ENCODE peak calls at places on chromosomes 13 and 19, in six cellular contexts. P, R, D, B, G and X are unnamed samples.

GRCh38 chr13:112943309-112944125 is 25.5 kb upstream of the MCF2L start:
- DNase-seq in R (peak; percentile 56), P (peak; percentile 35), G (peak; percentile 43), D (peak; percentile 89), B (no peak), X (no peak)

GRCh38 chr19:35944553-35944952 is 8.4 kb downstream of the LRFN3 start:
- DNase-seq in G (no peak), B (no peak), P (no peak), R (no peak), D (peak; percentile 77), X (no peak)

GRCh38 chr13:97723655-97724054 is 229.8 kb upstream of the IPO5 start:
- DNase-seq in G (no peak), D (no peak), B (no peak), P (no peak), R (no peak), X (no peak)

GRCh38 chr13:43464578-43465264 is 322.1 kb downstream of the ENOX1 start:
- DNase-seq in B (no peak), G (no peak), D (no peak), P (no peak), R (no peak), X (no peak)

GRCh38 chr13:102392810-102393209 is 9.0 kb downstream of the FGF14 start:
- DNase-seq in G (no peak), D (no peak), R (no peak), P (no peak), B (no peak), X (peak; percentile 51)

GRCh38 chr13:80054806-80055205 is 286.1 kb downstream of the SPRY2 start:
- DNase-seq in R (no peak), B (no peak), D (no peak), P (no peak), G (no peak), X (no peak)

GRCh38 chr19:10691883-10692282 is 9.4 kb upstream of the QTRT1 start:
- DNase-seq in R (no peak), B (no peak), D (no peak), P (no peak), G (no peak), X (no peak)

GRCh38 chr19:11020982-11021759 is 60.3 kb downstream of the SMARCA4 start:
- DNase-seq in G (no peak), B (no peak), P (no peak), D (no peak), R (no peak), X (no peak)

GRCh38 chr13:43872181-43872580 is 7.4 kb downstream of the CCDC122 start:
- DNase-seq in G (no peak), D (no peak), R (no peak), B (no peak), P (no peak), X (no peak)

GRCh38 chr19:3576696-3577443 is 4.1 kb downstream of the HMG20B start:
- DNase-seq in B (no peak), P (no peak), G (peak; percentile 64), R (peak; percentile 87), D (peak; percentile 83), X (peak; percentile 57)

GRCh38 chr19:6736917-6737283 is 480 bp downstream of the GPR108 start:
- DNase-seq in G (no peak), B (no peak), P (no peak), D (no peak), R (no peak), X (no peak)

GRCh38 chr13:66933994-66934393 is 296.1 kb downstream of the PCDH9 start:
- DNase-seq in P (no peak), G (no peak), R (no peak), D (no peak), B (no peak), X (no peak)

GRCh38 chr13:36850790-36851438 is 31.9 kb downstream of the RFXAP start:
- DNase-seq in B (no peak), G (no peak), D (no peak), P (no peak), R (peak; percentile 51), X (no peak)

GRCh38 chr13:98842074-98842473 is 89.6 kb upstream of the SLC15A1 start:
- DNase-seq in B (no peak), P (no peak), G (no peak), R (no peak), D (no peak), X (no peak)

GRCh38 chr19:38727868-38728660 is 16.2 kb downstream of the CAPN12 start:
- DNase-seq in P (no peak), B (peak; percentile 24), R (no peak), D (peak; percentile 62), G (no peak), X (no peak)

GRCh38 chr19:37990362-37990761 is 83.4 kb downstream of the SIPA1L3 start:
- DNase-seq in P (no peak), G (no peak), R (no peak), D (no peak), B (no peak), X (no peak)

GRCh38 chr19:43416951-43417623 is 2.4 kb downstream of the TEX101 start:
- DNase-seq in R (no peak), B (no peak), P (peak; percentile 35), G (no peak), D (no peak), X (no peak)

GRCh38 chr13:80945328-80945727 is 604.4 kb upstream of the SPRY2 start:
- DNase-seq in R (peak; percentile 45), P (no peak), B (no peak), G (peak; percentile 4), D (no peak), X (peak; percentile 11)

GRCh38 chr19:4909172-4909896 is at the start of gene UHRF1:
- DNase-seq in D (peak; percentile 81), R (peak; percentile 91), G (no peak), P (peak; percentile 11), B (no peak), X (no peak)

GRCh38 chr19:52170863-52171320 is 529 bp downstream of the ZNF836 start:
- DNase-seq in G (no peak), B (no peak), R (peak; percentile 16), P (no peak), D (peak; percentile 84), X (peak; percentile 43)

GRCh38 chr13:83691966-83692365 is 190.3 kb downstream of the SLITRK1 start:
- DNase-seq in D (no peak), R (no peak), B (no peak), G (no peak), P (no peak), X (no peak)

GRCh38 chr19:2922987-2923386 is 21.8 kb downstream of the ZNF77 start:
- DNase-seq in R (no peak), B (no peak), G (no peak), D (no peak), P (no peak), X (no peak)

GRCh38 chr13:27022571-27023311 is 148.9 kb downstream of the USP12 start:
- DNase-seq in P (no peak), B (no peak), D (no peak), G (no peak), R (no peak), X (no peak)

DNA sequence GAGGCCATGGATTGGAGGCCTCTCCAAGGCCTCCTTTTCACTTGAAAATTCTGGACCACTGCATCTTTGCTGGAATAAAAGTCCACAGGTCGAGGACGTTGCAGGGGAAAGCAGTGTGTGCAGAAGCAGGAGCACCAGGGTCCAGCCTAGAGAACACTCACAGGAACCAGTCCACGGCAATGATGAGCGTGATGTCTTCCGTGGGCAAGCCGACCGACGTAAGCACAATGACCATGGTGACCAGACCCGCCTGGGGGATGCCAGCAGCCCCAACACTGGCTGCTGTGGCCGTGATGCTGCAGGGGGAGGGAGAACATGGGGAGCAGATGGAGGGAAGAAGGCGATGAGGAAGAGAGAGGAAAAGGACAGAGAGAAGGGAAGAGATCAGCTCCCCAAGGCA is 11.5 kb downstream of the OR7C2 start:
- DNase-seq in R (no peak), D (no peak), P (no peak), B (no peak), G (no peak), X (no peak)
- H3K27ac ChIP-seq in R (no peak overlapping the region), D (no peak overlapping the region), P (no peak overlapping the region), B (no peak overlapping the region), G (no peak overlapping the region), X (no peak overlapping the region)

GRCh38 chr19:45352914-45353796 is 12.6 kb downstream of the KLC3 start:
- DNase-seq in R (no peak), B (no peak), P (no peak), D (no peak), G (no peak), X (no peak)

GRCh38 chr19:45350477-45351058 is 10.0 kb downstream of the KLC3 start:
- DNase-seq in D (no peak), P (no peak), R (no peak), B (no peak), G (no peak), X (no peak)

GRCh38 chr19:45351401-45351952 is 10.9 kb downstream of the KLC3 start:
- DNase-seq in D (no peak), R (no peak), B (no peak), P (no peak), G (no peak), X (no peak)

GRCh38 chr19:45352471-45352870 is 11.9 kb downstream of the KLC3 start:
- DNase-seq in R (no peak), B (no peak), D (no peak), G (no peak), P (no peak), X (no peak)

DNA sequence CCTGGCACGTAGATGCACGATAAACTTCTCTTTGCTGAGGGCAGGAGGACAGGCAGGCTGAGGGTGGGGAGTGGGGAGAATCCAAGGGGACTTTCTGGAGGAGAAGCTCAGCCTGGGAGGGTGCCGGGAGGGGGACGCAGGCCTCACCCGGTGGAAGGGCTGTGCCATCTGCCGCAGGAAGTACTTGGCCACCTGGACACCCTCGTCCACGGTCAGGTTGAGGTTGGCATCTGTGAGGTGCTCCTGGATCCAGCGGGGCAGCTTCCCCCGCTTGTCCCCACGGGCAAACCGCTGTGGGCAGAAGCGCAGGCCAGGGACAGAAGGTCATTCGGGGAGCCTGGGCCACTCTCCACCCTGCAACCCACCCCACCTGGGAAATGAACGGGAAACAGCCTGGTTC is 11.5 kb downstream of the KLC3 start:
- DNase-seq in G (no peak), R (no peak), P (no peak), B (no peak), D (no peak), X (no peak)
- H3K27ac ChIP-seq in G (no peak overlapping the region), R (no peak overlapping the region), P (no peak overlapping the region), B (no peak overlapping the region), D (no peak overlapping the region), X (no peak overlapping the region)

GRCh38 chr13:35470671-35471465 is 5.6 kb downstream of the MAB21L1 start:
- DNase-seq in P (peak; percentile 1), D (peak; percentile 79), G (no peak), B (no peak), R (no peak), X (no peak)
- H3K27ac ChIP-seq in P (no peak overlapping the region), D (no peak overlapping the region), G (peak overlapping the region; percentile 64), B (no peak overlapping the region), R (no peak overlapping the region), X (peak overlapping the region; percentile 39)

DNA sequence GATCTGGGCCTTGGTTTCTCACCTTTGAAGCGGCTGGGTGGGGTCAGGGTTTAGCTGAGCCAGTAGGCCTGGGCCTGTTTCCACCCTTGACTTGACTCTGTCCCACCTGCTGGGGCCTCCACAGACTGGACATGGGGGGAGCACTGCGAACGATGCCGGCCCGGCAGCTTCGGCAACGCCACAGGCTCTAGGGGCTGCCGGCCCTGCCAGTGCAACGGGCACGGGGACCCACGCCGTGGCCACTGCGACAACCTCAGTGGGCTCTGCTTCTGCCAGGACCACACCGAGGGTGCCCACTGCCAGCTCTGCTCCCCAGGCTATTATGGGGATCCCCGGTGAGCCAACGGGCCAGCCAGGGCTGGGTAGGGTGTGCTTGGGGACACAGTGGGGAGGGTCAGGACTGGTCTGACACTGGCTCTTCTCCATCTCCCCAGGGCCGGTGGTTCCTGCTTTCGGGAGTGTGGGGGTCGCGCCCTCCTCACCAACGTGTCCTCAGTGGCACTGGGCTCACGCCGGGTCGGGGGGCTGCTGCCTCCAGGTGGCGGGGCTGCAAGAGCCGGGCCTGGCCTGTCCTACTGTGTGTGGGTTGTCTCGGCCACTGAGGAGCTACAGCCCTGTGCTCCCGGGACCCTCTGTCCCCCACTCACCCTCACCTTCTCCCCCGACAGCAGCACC is 28.0 kb downstream of the MEGF8 start:
- DNase-seq in D (no peak), R (no peak), P (no peak), G (no peak), B (no peak), X (no peak)
- H3K27ac ChIP-seq in D (no peak overlapping the region), R (no peak overlapping the region), P (no peak overlapping the region), G (no peak overlapping the region), B (no peak overlapping the region), X (peak overlapping the region; percentile 94)